ENCODE peak calls at places on chromosome 13, in four cellular contexts. V is psoas muscle, H is prostate gland, Y is cardiac fibroblast. Q is an unnamed sample.
A peak's percentile ranks its signal among the peaks of the same experiment; 100 is the strongest.

GRCh38 chr13:50197705-50198104 is 182.5 kb downstream of the KCNRG start:
- DNase-seq in V (no peak), H (no peak), Y (no peak), Q (no peak)

GRCh38 chr13:113862766-113863510 is 938 bp downstream of the GAS6 start:
- DNase-seq in V (peak; percentile 55), H (no peak), Y (peak; percentile 31), Q (peak; percentile 74)

GRCh38 chr13:21871302-21871862 is 200.5 kb downstream of the FGF9 start:
- DNase-seq in V (no peak), H (no peak), Y (no peak), Q (no peak)

GRCh38 chr13:108508263-108508662 is 121.1 kb upstream of the MYO16 start:
- DNase-seq in V (no peak), H (no peak), Y (peak; percentile 48), Q (no peak)

GRCh38 chr13:92074658-92075057 is 676.2 kb downstream of the GPC5 start:
- DNase-seq in V (no peak), H (no peak), Y (peak; percentile 2), Q (no peak)

GRCh38 chr13:75776550-75776949 is 140.4 kb downstream of the LMO7 start:
- DNase-seq in V (no peak), H (no peak), Y (no peak), Q (no peak)

GRCh38 chr13:91520952-91521351 is 122.5 kb downstream of the GPC5 start:
- DNase-seq in V (no peak), H (no peak), Y (no peak), Q (no peak)

GRCh38 chr13:43363156-43363918 is 340.0 kb downstream of the DNAJC15 start:
- DNase-seq in V (no peak), H (no peak), Y (peak; percentile 68), Q (no peak)

GRCh38 chr13:99053636-99054233 is 75.9 kb upstream of the DOCK9 start:
- DNase-seq in V (no peak), H (no peak), Y (no peak), Q (no peak)

GRCh38 chr13:76683168-76683567 is 203.0 kb downstream of the KCTD12 start:
- DNase-seq in V (no peak), H (no peak), Y (peak; percentile 17), Q (no peak)

GRCh38 chr13:29922281-29922821 is 71.9 kb upstream of the UBL3 start:
- DNase-seq in V (no peak), H (no peak), Y (peak; percentile 12), Q (no peak)

GRCh38 chr13:99434258-99434788 is 66.9 kb upstream of the TM9SF2 start:
- DNase-seq in V (no peak), H (no peak), Y (no peak), Q (no peak)

GRCh38 chr13:96044238-96044637 is 9.0 kb downstream of the UGGT2 start:
- DNase-seq in V (no peak), H (no peak), Y (no peak), Q (no peak)

GRCh38 chr13:46551410-46552301 is 1.3 kb upstream of the LRCH1 start:
- DNase-seq in V (peak; percentile 78), H (peak; percentile 78), Y (peak; percentile 80), Q (peak; percentile 56)

GRCh38 chr13:51047434-51048165 is 63.5 kb downstream of the C13orf42 start:
- DNase-seq in V (no peak), H (no peak), Y (no peak), Q (no peak)

GRCh38 chr13:60509601-60510386 is 112.8 kb downstream of the TDRD3 start:
- DNase-seq in V (no peak), H (no peak), Y (peak; percentile 7), Q (no peak)

GRCh38 chr13:113898391-113898790 is 34.5 kb upstream of the GAS6 start:
- DNase-seq in V (no peak), H (no peak), Y (no peak), Q (no peak)

GRCh38 chr13:110907951-110908898 is 6.6 kb downstream of the ANKRD10 start:
- DNase-seq in V (no peak), H (peak; percentile 91), Y (peak; percentile 49), Q (no peak)

GRCh38 chr13:43797154-43797553 is 10.4 kb upstream of the ENOX1 start:
- DNase-seq in V (no peak), H (no peak), Y (no peak), Q (no peak)

GRCh38 chr13:111850458-111850857 is 216.5 kb upstream of the SOX1 start:
- DNase-seq in V (no peak), H (no peak), Y (no peak), Q (no peak)

GRCh38 chr13:27004866-27005265 is 166.7 kb downstream of the USP12 start:
- DNase-seq in V (no peak), H (no peak), Y (no peak), Q (no peak)

GRCh38 chr13:46496086-46496485 is 56.9 kb upstream of the LRCH1 start:
- DNase-seq in V (no peak), H (no peak), Y (no peak), Q (no peak)

DNA sequence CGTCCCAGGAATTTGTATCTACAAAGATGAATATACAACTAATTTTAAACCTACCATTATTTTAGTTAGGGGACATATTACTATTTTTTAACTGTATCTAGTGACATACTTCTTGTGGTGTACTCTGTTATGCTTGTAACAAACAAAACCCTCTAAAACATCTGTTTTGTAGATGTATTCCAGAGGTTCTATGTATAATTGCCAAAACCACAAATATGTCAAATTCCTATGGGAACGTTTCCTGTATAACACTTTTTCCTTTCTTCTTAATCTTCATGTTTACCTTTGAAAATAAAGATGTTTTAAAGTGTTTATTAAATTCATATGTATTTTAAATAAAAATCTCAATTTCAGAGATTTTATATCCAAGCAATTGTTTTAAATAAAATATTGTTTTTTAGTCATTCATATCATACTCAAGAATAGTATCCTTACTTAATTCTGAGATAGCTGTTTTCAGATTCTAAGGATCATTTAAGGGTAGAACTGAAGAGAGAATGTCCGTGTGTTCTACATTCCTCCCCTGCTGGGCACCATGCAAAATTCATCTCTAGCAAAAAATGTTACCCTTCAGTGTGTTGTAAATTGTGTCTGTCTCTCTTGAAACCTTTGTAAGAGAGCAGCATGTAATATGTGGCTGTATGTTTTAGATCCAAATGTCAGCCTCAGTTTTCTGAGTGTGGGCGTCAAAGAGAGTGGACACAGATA is 1327.7 kb downstream of the EFNB2 start:
- DNase-seq in V (no peak), H (no peak), Y (peak; percentile 27), Q (no peak)
- TF ChIP-seq CTCF in V (no peak), H (no peak), Y (no peak), Q (no peak)

DNA sequence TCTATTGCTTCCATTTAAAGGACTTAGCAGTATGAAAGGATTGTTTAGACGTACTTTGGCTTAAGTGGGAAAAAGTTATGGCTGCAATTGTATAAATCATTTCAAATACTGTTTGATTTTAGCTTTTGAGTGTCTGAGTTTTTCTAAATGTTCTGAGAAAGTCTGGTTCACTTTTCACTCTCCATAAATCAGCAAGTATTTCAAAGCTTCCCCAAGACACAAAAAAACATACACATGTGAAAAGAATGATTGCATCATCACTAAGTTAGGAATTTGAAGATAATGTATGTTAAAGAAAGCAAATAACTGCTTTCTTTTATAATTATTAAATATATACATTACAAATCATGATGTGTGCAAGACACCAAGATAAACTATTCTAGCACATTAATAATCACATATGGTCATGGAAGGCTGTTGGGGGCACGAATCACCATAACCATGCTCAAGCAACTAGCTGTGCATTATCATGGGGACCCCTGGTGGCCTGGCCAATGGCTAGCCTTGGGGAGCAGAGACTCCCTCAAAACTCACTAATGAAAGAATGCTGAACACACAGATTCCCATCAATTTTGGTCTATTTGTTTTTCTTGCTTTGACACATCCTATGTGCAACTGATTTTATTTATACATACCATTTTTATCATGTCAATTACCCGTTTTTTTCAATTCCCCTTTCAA is 111.1 kb downstream of the MIPEP start:
- DNase-seq in V (no peak), H (no peak), Y (no peak), Q (no peak)
- TF ChIP-seq CTCF in V (no peak), H (no peak), Y (no peak), Q (peak; percentile 33)

DNA sequence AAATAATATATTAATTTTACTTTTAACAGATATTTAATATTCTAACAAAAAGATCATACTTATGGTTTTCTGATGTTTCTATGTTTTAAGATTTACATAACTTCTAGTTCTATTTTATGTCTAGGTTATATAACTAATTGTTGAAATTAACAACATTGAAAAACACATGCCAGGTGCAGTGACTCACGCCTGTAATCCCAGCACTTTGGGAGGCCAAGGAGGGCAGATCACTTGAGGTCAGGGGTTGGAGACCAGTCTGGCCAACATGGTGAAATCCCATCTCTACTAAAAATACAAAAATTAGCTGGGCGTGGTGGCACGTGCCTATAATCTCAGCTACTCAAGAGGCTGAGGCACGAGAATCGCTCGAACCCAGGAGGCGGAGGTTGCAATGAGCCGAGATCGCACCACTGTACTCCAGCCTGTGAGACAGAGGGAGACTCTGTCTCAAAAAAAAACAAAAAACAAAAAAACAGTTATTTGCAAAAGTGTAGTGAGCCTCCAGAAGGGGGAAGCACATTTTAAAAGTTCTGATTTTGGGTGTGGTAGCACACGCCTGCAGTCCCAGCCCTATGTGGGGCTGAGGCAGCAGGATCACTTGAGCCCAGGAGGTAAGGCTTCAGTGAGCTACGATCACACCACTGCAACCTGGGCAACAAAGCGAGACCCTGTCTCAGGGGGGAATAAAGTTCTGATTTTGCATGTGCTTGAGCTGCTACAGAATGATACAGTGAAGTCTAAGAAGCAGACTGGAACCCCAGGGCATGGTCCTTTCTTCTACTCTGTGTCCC is 18.6 kb downstream of the MIPEP start:
- DNase-seq in V (no peak), H (no peak), Y (no peak), Q (no peak)
- TF ChIP-seq CTCF in V (no peak), H (no peak), Y (no peak), Q (peak; percentile 23)

GRCh38 chr13:33846306-33847062 is 28.5 kb downstream of the RFC3 start:
- DNase-seq in V (no peak), H (no peak), Y (no peak), Q (no peak)

GRCh38 chr13:33845572-33846305 is 27.8 kb downstream of the RFC3 start:
- DNase-seq in V (no peak), H (no peak), Y (no peak), Q (no peak)

GRCh38 chr13:33838567-33839131 is 20.7 kb downstream of the RFC3 start:
- DNase-seq in V (no peak), H (no peak), Y (peak; percentile 46), Q (no peak)

DNA sequence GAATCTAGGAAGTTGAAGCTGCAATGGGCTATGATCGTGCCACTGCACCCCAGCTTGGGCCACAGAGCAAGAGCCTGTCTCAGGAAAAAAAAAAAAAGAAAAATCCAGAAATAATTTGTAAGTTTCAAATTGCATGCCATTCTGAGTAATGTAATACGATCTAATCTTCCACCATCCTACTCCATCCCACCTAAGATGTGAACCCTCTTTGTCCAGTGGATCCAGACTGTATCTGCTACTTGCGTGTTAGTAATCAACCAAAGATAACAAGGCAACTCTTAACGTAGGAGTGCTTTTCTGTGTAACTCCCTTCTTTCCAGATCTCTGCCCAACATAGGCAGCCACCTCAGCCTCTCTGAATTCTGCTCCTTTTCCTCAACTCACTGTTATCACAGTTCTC is 24.3 kb downstream of the RFC3 start:
- DNase-seq in V (no peak), H (no peak), Y (no peak), Q (no peak)
- TF ChIP-seq CTCF in V (no peak), H (no peak), Y (no peak), Q (no peak)